ENCODE peak calls at places on chromosomes 16 and 17, in six cellular contexts. H is MM.1S, A is body of pancreas, W is left ventricle myocardium inferior, M is OCI-M1, O is NT2/D1. K is an unnamed sample.
A peak's percentile ranks its signal among the peaks of the same experiment; 100 is the strongest.

GRCh38 chr17:17300624-17301568 is 2.3 kb upstream of the NT5M start:
- DNase-seq in H (peak; percentile 84), A (peak; percentile 73), W (peak; percentile 36), M (peak; percentile 94), O (peak; percentile 66), K (peak; percentile 69)

GRCh38 chr17:68197997-68198930 is 49.6 kb upstream of the AMZ2 start:
- DNase-seq in H (no peak), A (no peak), W (no peak), M (no peak), O (no peak), K (peak; percentile 57)

GRCh38 chr16:2163211-2163881 is 7.8 kb downstream of the TRAF7 start:
- DNase-seq in H (no peak), A (no peak), W (no peak), M (no peak), O (no peak), K (no peak)

GRCh38 chr16:24539850-24540484 is 601 bp downstream of the RBBP6 start:
- DNase-seq in H (peak; percentile 59), A (peak; percentile 69), W (peak; percentile 64), M (peak; percentile 59), O (no peak), K (no peak)

GRCh38 chr17:78133971-78134898 is 3.7 kb downstream of the TMC8 start:
- DNase-seq in H (peak; percentile 49), A (peak; percentile 76), W (no peak), M (peak; percentile 66), O (peak; percentile 71), K (peak; percentile 79)

GRCh38 chr17:80364091-80364691 is 50.8 kb upstream of the ENDOV start:
- DNase-seq in H (no peak), A (peak; percentile 44), W (no peak), M (peak; percentile 36), O (no peak), K (no peak)

GRCh38 chr16:84633622-84634021 is 14.7 kb upstream of the KLHL36 start:
- DNase-seq in H (no peak), A (peak; percentile 66), W (peak; percentile 88), M (no peak), O (no peak), K (no peak)

GRCh38 chr16:61813339-61813738 is 222.9 kb downstream of the CDH8 start:
- DNase-seq in H (no peak), A (no peak), W (no peak), M (peak; percentile 6), O (no peak), K (no peak)

GRCh38 chr16:18816286-18816685 is 14.9 kb upstream of the ARL6IP1 start:
- DNase-seq in H (no peak), A (no peak), W (no peak), M (no peak), O (no peak), K (no peak)

GRCh38 chr17:49454050-49454449 is 39.4 kb upstream of the PHB1 start:
- DNase-seq in H (no peak), A (no peak), W (no peak), M (no peak), O (no peak), K (no peak)

GRCh38 chr17:27848941-27849340 is 44.2 kb downstream of the LYRM9 start:
- DNase-seq in H (no peak), A (peak; percentile 18), W (no peak), M (no peak), O (no peak), K (no peak)

GRCh38 chr17:47792979-47793378 is 28.6 kb downstream of the OSBPL7 start:
- DNase-seq in H (no peak), A (no peak), W (no peak), M (no peak), O (no peak), K (no peak)

GRCh38 chr17:75084039-75084660 is 3.6 kb upstream of the SLC16A5 start:
- DNase-seq in H (peak; percentile 55), A (no peak), W (no peak), M (peak; percentile 14), O (no peak), K (no peak)

GRCh38 chr17:382644-383533 is 30.3 kb upstream of the RPH3AL start:
- DNase-seq in H (no peak), A (peak; percentile 51), W (no peak), M (peak; percentile 2), O (peak; percentile 76), K (no peak)

GRCh38 chr17:67500677-67501300 is 123.7 kb downstream of the PITPNC1 start:
- DNase-seq in H (no peak), A (no peak), W (no peak), M (no peak), O (no peak), K (no peak)

GRCh38 chr17:75131278-75132017 is at the start of gene NT5C:
- DNase-seq in H (peak; percentile 85), A (peak; percentile 85), W (peak; percentile 85), M (peak; percentile 90), O (peak; percentile 69), K (peak; percentile 95)

GRCh38 chr17:55301521-55302406 is 37.0 kb downstream of the HLF start:
- DNase-seq in H (no peak), A (peak; percentile 59), W (no peak), M (peak; percentile 58), O (no peak), K (no peak)

GRCh38 chr16:30476991-30477390 is 4.4 kb downstream of the ITGAL start:
- DNase-seq in H (no peak), A (no peak), W (no peak), M (no peak), O (no peak), K (no peak)

GRCh38 chr17:17059301-17059890 is 17.1 kb downstream of the MPRIP start:
- DNase-seq in H (no peak), A (no peak), W (no peak), M (no peak), O (no peak), K (no peak)

GRCh38 chr16:54482892-54483574 is 196.4 kb upstream of the IRX3 start:
- DNase-seq in H (no peak), A (no peak), W (peak; percentile 27), M (no peak), O (no peak), K (no peak)

GRCh38 chr17:50787106-50787505 is 19.8 kb upstream of the ANKRD40CL start:
- DNase-seq in H (no peak), A (no peak), W (no peak), M (no peak), O (no peak), K (no peak)

GRCh38 chr16:3952342-3953131 is 72.0 kb upstream of the CREBBP start:
- DNase-seq in H (no peak), A (peak; percentile 42), W (peak; percentile 87), M (no peak), O (no peak), K (no peak)

GRCh38 chr17:80441133-80441578 is 26.2 kb downstream of the ENDOV start:
- DNase-seq in H (peak; percentile 64), A (peak; percentile 30), W (peak; percentile 34), M (peak; percentile 69), O (peak; percentile 58), K (peak; percentile 84)

GRCh38 chr17:73566905-73567782 is 77.1 kb downstream of the SDK2 start:
- DNase-seq in H (peak; percentile 36), A (no peak), W (no peak), M (no peak), O (peak; percentile 74), K (no peak)

GRCh38 chr16:69691980-69692911 is 34.1 kb downstream of the NQO1 start:
- DNase-seq in H (peak; percentile 77), A (no peak), W (no peak), M (no peak), O (no peak), K (no peak)

GRCh38 chr17:38459556-38459955 is 31.3 kb downstream of the ARHGAP23 start:
- DNase-seq in H (no peak), A (no peak), W (peak; percentile 51), M (no peak), O (no peak), K (no peak)

GRCh38 chr17:79027925-79028491 is 4.0 kb downstream of the C1QTNF1 start:
- DNase-seq in H (no peak), A (no peak), W (no peak), M (no peak), O (no peak), K (no peak)

GRCh38 chr17:82732118-82732743 is 3.2 kb upstream of the FN3K start:
- DNase-seq in H (no peak), A (no peak), W (no peak), M (no peak), O (no peak), K (no peak)

GRCh38 chr16:24939224-24939623 is 75.9 kb downstream of the ARHGAP17 start:
- DNase-seq in H (no peak), A (no peak), W (no peak), M (no peak), O (no peak), K (no peak)

GRCh38 chr17:21376835-21377690 is 906 bp downstream of the KCNJ12 start:
- DNase-seq in H (no peak), A (peak; percentile 15), W (no peak), M (no peak), O (no peak), K (no peak)

GRCh38 chr16:29849505-29849904 is 13.5 kb downstream of the CDIPT start:
- DNase-seq in H (no peak), A (no peak), W (no peak), M (no peak), O (peak; percentile 44), K (no peak)

GRCh38 chr16:49858200-49859129 is 2.6 kb upstream of the ZNF423 start:
- DNase-seq in H (no peak), A (peak; percentile 72), W (peak; percentile 55), M (no peak), O (no peak), K (peak; percentile 64)

GRCh38 chr17:39744075-39744835 is 6.5 kb downstream of the GRB7 start:
- DNase-seq in H (no peak), A (peak; percentile 4), W (no peak), M (no peak), O (no peak), K (no peak)

GRCh38 chr16:51556694-51557327 is 405.7 kb upstream of the SALL1 start:
- DNase-seq in H (no peak), A (no peak), W (no peak), M (no peak), O (no peak), K (no peak)

K was measured in GM13977.